ENCODE peak calls at places on chromosomes 7 and 10, in six cellular contexts. One of them, this sample, is unnamed.

GRCh38 chr7:114835861-114836260 is 86.0 kb upstream of the MDFIC start:
- DNase-seq in NCI-H345: no peak
- DNase-seq in stimulated activated CD8-positive, alpha-beta memory T cell treated with anti-CD3 and anti-CD28 coated beads, Interleukin-4, amount 100 ng/mL, for 1 hour: no peak
- DNase-seq in mesendoderm: no peak
- DNase-seq in memory B cell: no peak
- DNase-seq in pancreas: no peak
- DNase-seq in this sample: no peak

GRCh38 chr10:51156913-51157312 is 82.6 kb downstream of the PRKG1 start:
- DNase-seq in NCI-H345: no peak
- DNase-seq in stimulated activated CD8-positive, alpha-beta memory T cell treated with anti-CD3 and anti-CD28 coated beads, Interleukin-4, amount 100 ng/mL, for 1 hour: no peak
- DNase-seq in mesendoderm: no peak
- DNase-seq in memory B cell: no peak
- DNase-seq in pancreas: no peak
- DNase-seq in this sample: no peak

GRCh38 chr7:118755067-118755625 is 530.6 kb downstream of the ANKRD7 start:
- DNase-seq in NCI-H345: no peak
- DNase-seq in stimulated activated CD8-positive, alpha-beta memory T cell treated with anti-CD3 and anti-CD28 coated beads, Interleukin-4, amount 100 ng/mL, for 1 hour: no peak
- DNase-seq in mesendoderm: no peak
- DNase-seq in memory B cell: no peak
- DNase-seq in pancreas: no peak
- DNase-seq in this sample: no peak

GRCh38 chr10:36185096-36185495 is 543.0 kb upstream of the FZD8 start:
- DNase-seq in NCI-H345: peak
- DNase-seq in stimulated activated CD8-positive, alpha-beta memory T cell treated with anti-CD3 and anti-CD28 coated beads, Interleukin-4, amount 100 ng/mL, for 1 hour: no peak
- DNase-seq in mesendoderm: no peak
- DNase-seq in memory B cell: no peak
- DNase-seq in pancreas: no peak
- DNase-seq in this sample: no peak

GRCh38 chr10:116748041-116748440 is 5.7 kb upstream of the HSPA12A start:
- DNase-seq in NCI-H345: no peak
- DNase-seq in stimulated activated CD8-positive, alpha-beta memory T cell treated with anti-CD3 and anti-CD28 coated beads, Interleukin-4, amount 100 ng/mL, for 1 hour: no peak
- DNase-seq in mesendoderm: no peak
- DNase-seq in memory B cell: no peak
- DNase-seq in pancreas: no peak
- DNase-seq in this sample: no peak

GRCh38 chr10:36188054-36188453 is 546.0 kb upstream of the FZD8 start:
- DNase-seq in NCI-H345: peak
- DNase-seq in stimulated activated CD8-positive, alpha-beta memory T cell treated with anti-CD3 and anti-CD28 coated beads, Interleukin-4, amount 100 ng/mL, for 1 hour: no peak
- DNase-seq in mesendoderm: peak
- DNase-seq in memory B cell: no peak
- DNase-seq in pancreas: no peak
- DNase-seq in this sample: peak

GRCh38 chr7:42606217-42606905 is 305.5 kb downstream of the C7orf25 start:
- DNase-seq in NCI-H345: no peak
- DNase-seq in stimulated activated CD8-positive, alpha-beta memory T cell treated with anti-CD3 and anti-CD28 coated beads, Interleukin-4, amount 100 ng/mL, for 1 hour: no peak
- DNase-seq in mesendoderm: no peak
- DNase-seq in memory B cell: no peak
- DNase-seq in pancreas: no peak
- DNase-seq in this sample: no peak

GRCh38 chr10:43105119-43105792 is 28.4 kb downstream of the RET start:
- DNase-seq in NCI-H345: peak
- DNase-seq in stimulated activated CD8-positive, alpha-beta memory T cell treated with anti-CD3 and anti-CD28 coated beads, Interleukin-4, amount 100 ng/mL, for 1 hour: peak
- DNase-seq in mesendoderm: peak
- DNase-seq in memory B cell: peak
- DNase-seq in pancreas: peak
- DNase-seq in this sample: peak

GRCh38 chr10:77987671-77988070 is 41.6 kb downstream of the POLR3A start:
- DNase-seq in NCI-H345: no peak
- DNase-seq in stimulated activated CD8-positive, alpha-beta memory T cell treated with anti-CD3 and anti-CD28 coated beads, Interleukin-4, amount 100 ng/mL, for 1 hour: no peak
- DNase-seq in mesendoderm: no peak
- DNase-seq in memory B cell: no peak
- DNase-seq in pancreas: no peak
- DNase-seq in this sample: no peak

GRCh38 chr7:16669581-16669980 is 23.6 kb downstream of the BZW2 start:
- DNase-seq in NCI-H345: no peak
- DNase-seq in stimulated activated CD8-positive, alpha-beta memory T cell treated with anti-CD3 and anti-CD28 coated beads, Interleukin-4, amount 100 ng/mL, for 1 hour: no peak
- DNase-seq in mesendoderm: no peak
- DNase-seq in memory B cell: no peak
- DNase-seq in pancreas: no peak
- DNase-seq in this sample: no peak

GRCh38 chr7:3575753-3576531 is 274.9 kb downstream of the SDK1 start:
- DNase-seq in NCI-H345: peak
- DNase-seq in stimulated activated CD8-positive, alpha-beta memory T cell treated with anti-CD3 and anti-CD28 coated beads, Interleukin-4, amount 100 ng/mL, for 1 hour: no peak
- DNase-seq in mesendoderm: no peak
- DNase-seq in memory B cell: no peak
- DNase-seq in pancreas: no peak
- DNase-seq in this sample: no peak

GRCh38 chr7:44050915-44051560 is 6.5 kb downstream of the DBNL start:
- DNase-seq in NCI-H345: no peak
- DNase-seq in stimulated activated CD8-positive, alpha-beta memory T cell treated with anti-CD3 and anti-CD28 coated beads, Interleukin-4, amount 100 ng/mL, for 1 hour: no peak
- DNase-seq in mesendoderm: no peak
- DNase-seq in memory B cell: no peak
- DNase-seq in pancreas: no peak
- DNase-seq in this sample: peak

GRCh38 chr10:57168703-57169240 is 807.7 kb upstream of the ZWINT start:
- DNase-seq in NCI-H345: no peak
- DNase-seq in stimulated activated CD8-positive, alpha-beta memory T cell treated with anti-CD3 and anti-CD28 coated beads, Interleukin-4, amount 100 ng/mL, for 1 hour: no peak
- DNase-seq in mesendoderm: no peak
- DNase-seq in memory B cell: no peak
- DNase-seq in pancreas: no peak
- DNase-seq in this sample: no peak

GRCh38 chr7:119783799-119784198 is 489.2 kb upstream of the KCND2 start:
- DNase-seq in NCI-H345: peak
- DNase-seq in stimulated activated CD8-positive, alpha-beta memory T cell treated with anti-CD3 and anti-CD28 coated beads, Interleukin-4, amount 100 ng/mL, for 1 hour: no peak
- DNase-seq in mesendoderm: no peak
- DNase-seq in memory B cell: no peak
- DNase-seq in pancreas: no peak
- DNase-seq in this sample: no peak

GRCh38 chr7:157002819-157003421 is 7.5 kb downstream of the MNX1 start:
- DNase-seq in NCI-H345: no peak
- DNase-seq in stimulated activated CD8-positive, alpha-beta memory T cell treated with anti-CD3 and anti-CD28 coated beads, Interleukin-4, amount 100 ng/mL, for 1 hour: no peak
- DNase-seq in mesendoderm: peak
- DNase-seq in memory B cell: no peak
- DNase-seq in pancreas: no peak
- DNase-seq in this sample: peak

GRCh38 chr10:121675344-121675743 is 77.1 kb upstream of the FGFR2 start:
- DNase-seq in NCI-H345: no peak
- DNase-seq in stimulated activated CD8-positive, alpha-beta memory T cell treated with anti-CD3 and anti-CD28 coated beads, Interleukin-4, amount 100 ng/mL, for 1 hour: no peak
- DNase-seq in mesendoderm: no peak
- DNase-seq in memory B cell: no peak
- DNase-seq in pancreas: no peak
- DNase-seq in this sample: no peak

GRCh38 chr10:125159932-125160855 is at the start of gene CTBP2:
- DNase-seq in NCI-H345: peak
- DNase-seq in stimulated activated CD8-positive, alpha-beta memory T cell treated with anti-CD3 and anti-CD28 coated beads, Interleukin-4, amount 100 ng/mL, for 1 hour: no peak
- DNase-seq in mesendoderm: peak
- DNase-seq in memory B cell: no peak
- DNase-seq in pancreas: peak
- DNase-seq in this sample: peak

GRCh38 chr7:112411186-112411795 is 39.0 kb upstream of the IFRD1 start:
- DNase-seq in NCI-H345: peak
- DNase-seq in stimulated activated CD8-positive, alpha-beta memory T cell treated with anti-CD3 and anti-CD28 coated beads, Interleukin-4, amount 100 ng/mL, for 1 hour: no peak
- DNase-seq in mesendoderm: peak
- DNase-seq in memory B cell: no peak
- DNase-seq in pancreas: no peak
- DNase-seq in this sample: no peak

GRCh38 chr7:27861747-27862146 is 121.8 kb downstream of the TAX1BP1 start:
- DNase-seq in NCI-H345: no peak
- DNase-seq in stimulated activated CD8-positive, alpha-beta memory T cell treated with anti-CD3 and anti-CD28 coated beads, Interleukin-4, amount 100 ng/mL, for 1 hour: no peak
- DNase-seq in mesendoderm: no peak
- DNase-seq in memory B cell: no peak
- DNase-seq in pancreas: no peak
- DNase-seq in this sample: no peak

GRCh38 chr7:92448185-92448747 is 984 bp downstream of the GATAD1 start:
- DNase-seq in NCI-H345: peak
- DNase-seq in stimulated activated CD8-positive, alpha-beta memory T cell treated with anti-CD3 and anti-CD28 coated beads, Interleukin-4, amount 100 ng/mL, for 1 hour: no peak
- DNase-seq in mesendoderm: peak
- DNase-seq in memory B cell: peak
- DNase-seq in pancreas: peak
- DNase-seq in this sample: peak

GRCh38 chr10:22321831-22322662 is 1.1 kb downstream of the BMI1 start:
- DNase-seq in NCI-H345: no peak
- DNase-seq in stimulated activated CD8-positive, alpha-beta memory T cell treated with anti-CD3 and anti-CD28 coated beads, Interleukin-4, amount 100 ng/mL, for 1 hour: no peak
- DNase-seq in mesendoderm: no peak
- DNase-seq in memory B cell: peak
- DNase-seq in pancreas: peak
- DNase-seq in this sample: peak